ENCODE peak calls at places on chromosomes 6 and 20, in four cellular contexts. U, I, G and E are unnamed samples.

GRCh38 chr20:2816583-2817340 is 598 bp downstream of the TMEM239 start:
- DNase-seq in U (no peak), I (peak; percentile 74), G (no peak), E (no peak)

GRCh38 chr6:48140221-48140620 is 29.2 kb upstream of the PTCHD4 start:
- DNase-seq in U (no peak), I (no peak), G (no peak), E (no peak)

GRCh38 chr6:74409447-74409846 is 713.4 kb downstream of the CD109 start:
- DNase-seq in U (peak; percentile 9), I (no peak), G (no peak), E (peak; percentile 79)

GRCh38 chr20:56414842-56415765 is 3.0 kb downstream of the CASS4 start:
- DNase-seq in U (no peak), I (no peak), G (no peak), E (peak; percentile 42)

GRCh38 chr6:45609141-45609638 is 231.5 kb upstream of the SUPT3H start:
- DNase-seq in U (no peak), I (no peak), G (no peak), E (peak; percentile 86)

GRCh38 chr6:62371840-62372239 is 85.8 kb upstream of the KHDRBS2 start:
- DNase-seq in U (no peak), I (no peak), G (no peak), E (no peak)

GRCh38 chr6:108714012-108714773 is 134.0 kb upstream of the ARMC2 start:
- DNase-seq in U (no peak), I (no peak), G (no peak), E (peak; percentile 34)

GRCh38 chr20:16804793-16805187 is 56.6 kb downstream of the OTOR start:
- DNase-seq in U (no peak), I (no peak), G (no peak), E (no peak)

GRCh38 chr6:143949535-143949934 is 58.5 kb downstream of the PLAGL1 start:
- DNase-seq in U (no peak), I (no peak), G (no peak), E (no peak)

GRCh38 chr6:98847767-98848538 is 13.6 kb downstream of the POU3F2 start:
- DNase-seq in U (no peak), I (peak; percentile 63), G (no peak), E (no peak)

GRCh38 chr6:159163901-159164370 is 5.3 kb upstream of the FNDC1 start:
- DNase-seq in U (no peak), I (no peak), G (no peak), E (no peak)

GRCh38 chr20:23061713-23062561 is 12.5 kb upstream of the THBD start:
- DNase-seq in U (no peak), I (peak; percentile 82), G (no peak), E (peak; percentile 92)

GRCh38 chr6:111604259-111605099 is 1.2 kb downstream of the TRAF3IP2 start:
- DNase-seq in U (no peak), I (no peak), G (no peak), E (peak; percentile 86)

GRCh38 chr6:88761237-88762031 is 202.0 kb downstream of the RNGTT start:
- DNase-seq in U (no peak), I (no peak), G (no peak), E (no peak)

GRCh38 chr6:169930799-169931198 is 179.4 kb downstream of the ERMARD start:
- DNase-seq in U (no peak), I (no peak), G (no peak), E (no peak)

GRCh38 chr20:62587757-62588402 is 54.4 kb upstream of the SLCO4A1 start:
- DNase-seq in U (peak; percentile 41), I (no peak), G (no peak), E (no peak)

GRCh38 chr6:146297815-146298214 is 245.8 kb upstream of the RAB32 start:
- DNase-seq in U (no peak), I (no peak), G (no peak), E (no peak)

GRCh38 chr6:70079241-70079640 is 212.9 kb downstream of the COL19A1 start:
- DNase-seq in U (no peak), I (no peak), G (no peak), E (peak; percentile 4)

GRCh38 chr6:150622941-150623874 is 23.5 kb downstream of the PLEKHG1 start:
- DNase-seq in U (no peak), I (no peak), G (no peak), E (no peak)

GRCh38 chr6:123338394-123338793 is 298.4 kb downstream of the TRDN start:
- DNase-seq in U (no peak), I (no peak), G (no peak), E (no peak)

GRCh38 chr20:3671986-3672863 is 9.0 kb upstream of the GFRA4 start:
- DNase-seq in U (no peak), I (peak; percentile 52), G (no peak), E (no peak)

GRCh38 chr20:62305149-62305764 is 2.5 kb downstream of the ADRM1 start:
- DNase-seq in U (no peak), I (no peak), G (no peak), E (peak; percentile 15)

GRCh38 chr6:57313711-57314471 is 3.5 kb upstream of the PRIM2 start:
- DNase-seq in U (no peak), I (no peak), G (no peak), E (peak; percentile 94)

DNA sequence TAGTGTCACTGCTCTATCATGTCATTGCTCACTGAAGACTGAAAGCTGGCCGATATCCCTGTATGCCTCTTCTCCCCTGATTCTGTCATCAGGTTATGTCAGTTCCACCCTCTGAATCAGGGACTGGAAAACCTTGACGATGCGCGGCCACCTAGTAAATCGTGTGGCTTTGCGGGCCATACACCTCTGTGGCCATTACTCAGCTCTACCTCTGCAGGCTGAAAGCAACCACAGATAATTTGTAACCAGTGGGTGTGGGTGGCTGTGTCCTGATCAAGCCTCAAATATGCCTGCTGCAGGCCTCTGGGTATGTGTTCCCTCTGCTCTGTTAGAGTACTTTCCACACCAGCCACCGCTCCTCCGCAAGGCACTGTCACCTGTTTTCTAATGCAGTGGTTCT is 105.2 kb downstream of the GMPR start:
- DNase-seq in U (no peak), I (no peak), G (no peak), E (no peak)
- H2BK12ac ChIP-seq in U (peak overlapping the region; percentile 24), I (no peak overlapping the region), G (no peak overlapping the region), E (peak overlapping the region; percentile 6)

DNA sequence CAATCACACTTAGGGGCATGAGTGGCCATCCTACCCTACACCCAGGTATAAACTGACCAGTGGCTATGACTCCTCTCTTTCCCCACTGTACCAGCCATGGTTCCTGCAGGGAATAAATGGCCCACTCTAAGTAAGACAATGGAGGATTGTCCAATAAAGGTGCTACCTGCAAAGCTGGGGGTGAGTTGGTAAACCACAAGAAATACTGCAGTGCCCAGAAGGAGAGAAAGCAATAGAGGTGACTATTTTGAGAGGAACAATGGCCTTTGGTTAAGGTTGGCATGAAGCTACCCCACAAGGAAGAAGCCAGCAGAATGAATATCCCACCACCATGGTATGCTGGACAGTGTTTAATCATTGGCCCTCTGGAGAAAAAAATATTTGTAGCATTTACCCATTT is 233.3 kb upstream of the ECI2 start:
- DNase-seq in U (no peak), I (no peak), G (no peak), E (no peak)
- H2BK15ac ChIP-seq in U (no peak overlapping the region), I (no peak overlapping the region), G (no peak overlapping the region), E (no peak overlapping the region)

GRCh38 chr6:17012421-17013225 is 89.2 kb upstream of the STMND1 start:
- DNase-seq in U (no peak), I (peak; percentile 72), G (peak; percentile 25), E (peak; percentile 81)

GRCh38 chr6:17015551-17016381 is 86.1 kb upstream of the STMND1 start:
- DNase-seq in U (no peak), I (peak; percentile 39), G (no peak), E (no peak)

GRCh38 chr6:17013701-17014100 is 88.1 kb upstream of the STMND1 start:
- DNase-seq in U (no peak), I (no peak), G (no peak), E (peak; percentile 79)

GRCh38 chr6:17017416-17017815 is 84.4 kb upstream of the STMND1 start:
- DNase-seq in U (no peak), I (no peak), G (no peak), E (no peak)

DNA sequence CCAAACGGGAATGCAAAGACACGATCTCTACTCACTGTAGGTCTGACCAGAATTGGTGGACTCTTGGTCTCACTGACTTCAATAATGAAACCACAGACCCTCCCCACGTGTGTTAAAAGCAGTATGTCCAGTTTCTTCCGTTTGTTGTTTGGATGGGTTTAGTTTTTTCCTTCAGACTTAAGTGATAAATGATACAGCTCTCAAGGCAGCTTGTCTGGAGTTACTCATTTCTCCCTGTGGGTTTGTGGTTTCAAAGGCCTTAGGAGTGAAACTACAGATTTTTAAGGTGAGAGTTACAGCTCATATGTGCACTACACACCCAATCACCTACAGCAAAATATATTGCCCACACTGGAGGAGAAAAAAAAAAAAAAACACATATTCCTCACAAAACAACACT is 86.7 kb upstream of the STMND1 start:
- DNase-seq in U (no peak), I (no peak), G (no peak), E (peak; percentile 85)
- H3K4ac ChIP-seq in U (no peak overlapping the region), I (no peak overlapping the region), G (no peak overlapping the region), E (no peak overlapping the region)

DNA sequence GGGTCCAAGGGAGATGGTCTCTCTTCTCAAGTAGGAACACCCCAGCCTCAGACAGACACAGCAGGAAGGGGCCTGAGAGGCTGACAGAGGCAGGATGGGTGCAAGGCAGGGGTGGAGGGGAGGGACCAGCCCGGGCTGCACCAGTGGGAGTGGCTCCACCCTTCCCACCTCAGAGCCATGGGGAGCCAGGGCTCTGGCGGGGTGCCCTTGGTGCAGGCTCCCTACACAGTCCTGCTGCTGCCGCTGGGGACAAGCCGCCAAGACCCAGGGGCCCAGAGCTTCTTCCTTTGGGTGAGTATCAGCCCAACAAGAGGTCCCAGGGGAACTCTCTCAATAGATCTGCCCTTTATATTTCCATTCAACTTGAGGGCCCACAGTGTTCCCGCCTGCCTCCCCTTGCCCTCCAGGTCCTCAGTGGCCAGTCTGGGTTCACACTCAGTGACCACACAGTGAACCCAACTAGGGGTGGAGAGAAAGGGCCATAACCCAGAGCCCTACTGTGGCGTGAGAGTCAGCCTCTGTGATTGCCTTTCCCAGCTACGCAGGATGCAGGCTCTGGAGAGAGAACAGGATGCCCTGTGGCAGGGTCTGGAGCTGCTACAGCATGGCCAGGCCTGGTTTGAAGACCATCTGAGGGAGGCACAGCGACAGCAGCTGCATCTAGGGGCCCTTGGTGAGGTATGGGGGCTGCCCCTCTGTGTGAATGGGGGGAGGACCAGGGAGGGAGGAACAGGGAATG is 591 bp downstream of the SAPCD1 start:
- DNase-seq in U (no peak), I (no peak), G (no peak), E (no peak)
- H2BK12ac ChIP-seq in U (peak overlapping the region; percentile 95), I (no peak overlapping the region), G (no peak overlapping the region), E (peak overlapping the region; percentile 83)

DNA sequence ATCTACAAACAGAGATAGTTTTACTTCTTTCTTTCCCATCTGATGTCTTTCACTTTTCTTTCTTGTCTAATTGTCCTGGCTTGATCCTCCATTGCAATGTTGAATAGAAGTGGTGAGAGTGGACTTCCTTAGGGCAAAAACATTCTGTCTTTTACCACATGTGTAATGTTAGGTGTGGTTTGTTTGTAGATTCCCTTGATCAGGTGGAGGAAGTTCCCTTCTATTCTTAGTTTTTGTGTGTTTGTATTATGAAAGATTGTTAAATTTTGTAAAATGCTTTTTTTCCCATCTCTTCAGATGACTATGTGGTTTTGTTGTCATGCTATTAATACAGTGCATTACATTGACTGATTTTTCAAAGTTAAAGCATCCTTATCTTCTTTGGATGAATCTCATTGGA is 41.6 kb upstream of the DUSP22 start:
- DNase-seq in U (no peak), I (no peak), G (no peak), E (no peak)
- H2BK15ac ChIP-seq in U (no peak overlapping the region), I (no peak overlapping the region), G (no peak overlapping the region), E (no peak overlapping the region)

GRCh38 chr6:79630883-79631799 is at the start of gene SH3BGRL2:
- DNase-seq in U (peak; percentile 84), I (peak; percentile 85), G (peak; percentile 33), E (peak; percentile 76)
- H3K4ac ChIP-seq in U (no peak within 1 kb of the TSS), I (no peak within 1 kb of the TSS), G (no peak within 1 kb of the TSS), E (no peak within 1 kb of the TSS)